ENCODE peak calls at places on chromosomes 5 and 9, in eight cellular contexts. One of them, this sample, is unnamed.

GRCh38 chr9:26656003-26656940 is 236.3 kb downstream of the CAAP1 start:
- DNase-seq in naive thymus-derived CD8-positive, alpha-beta T cell: no peak
- DNase-seq in GM10248: peak; percentile 17
- DNase-seq in GM12865: peak; percentile 21
- DNase-seq in retina: peak; percentile 73
- DNase-seq in ELR: peak; percentile 16
- DNase-seq in NCI-H2029: no peak
- DNase-seq in stimulated activated naive CD8-positive, alpha-beta T cell treated with anti-CD3 and anti-CD28 coated beads, Interleukin-15, Interleukin-2, amounts not matched to agents 100 U/mL and 50 U/mL, for 24 hours: no peak
- DNase-seq in this sample: no peak

GRCh38 chr9:115551396-115551795 is 433.4 kb upstream of the TNC start:
- DNase-seq in naive thymus-derived CD8-positive, alpha-beta T cell: no peak
- DNase-seq in GM10248: no peak
- DNase-seq in GM12865: no peak
- DNase-seq in retina: no peak
- DNase-seq in ELR: no peak
- DNase-seq in NCI-H2029: no peak
- DNase-seq in stimulated activated naive CD8-positive, alpha-beta T cell treated with anti-CD3 and anti-CD28 coated beads, Interleukin-15, Interleukin-2, amounts not matched to agents 100 U/mL and 50 U/mL, for 24 hours: no peak
- DNase-seq in this sample: no peak

GRCh38 chr9:85212209-85212608 is 529.5 kb downstream of the AGTPBP1 start:
- DNase-seq in naive thymus-derived CD8-positive, alpha-beta T cell: no peak
- DNase-seq in GM10248: no peak
- DNase-seq in GM12865: no peak
- DNase-seq in retina: no peak
- DNase-seq in ELR: peak; percentile 53
- DNase-seq in NCI-H2029: no peak
- DNase-seq in stimulated activated naive CD8-positive, alpha-beta T cell treated with anti-CD3 and anti-CD28 coated beads, Interleukin-15, Interleukin-2, amounts not matched to agents 100 U/mL and 50 U/mL, for 24 hours: no peak
- DNase-seq in this sample: no peak

GRCh38 chr5:52043137-52043536 is 659.9 kb downstream of the ISL1 start:
- DNase-seq in naive thymus-derived CD8-positive, alpha-beta T cell: no peak
- DNase-seq in GM10248: no peak
- DNase-seq in GM12865: no peak
- DNase-seq in retina: no peak
- DNase-seq in ELR: no peak
- DNase-seq in NCI-H2029: no peak
- DNase-seq in stimulated activated naive CD8-positive, alpha-beta T cell treated with anti-CD3 and anti-CD28 coated beads, Interleukin-15, Interleukin-2, amounts not matched to agents 100 U/mL and 50 U/mL, for 24 hours: no peak
- DNase-seq in this sample: no peak

GRCh38 chr5:45454114-45454513 is 242.1 kb downstream of the HCN1 start:
- DNase-seq in naive thymus-derived CD8-positive, alpha-beta T cell: no peak
- DNase-seq in GM10248: no peak
- DNase-seq in GM12865: peak; percentile 3
- DNase-seq in retina: peak; percentile 59
- DNase-seq in ELR: peak; percentile 58
- DNase-seq in NCI-H2029: peak; percentile 55
- DNase-seq in stimulated activated naive CD8-positive, alpha-beta T cell treated with anti-CD3 and anti-CD28 coated beads, Interleukin-15, Interleukin-2, amounts not matched to agents 100 U/mL and 50 U/mL, for 24 hours: no peak
- DNase-seq in this sample: no peak

GRCh38 chr5:122102825-122103224 is 24.8 kb upstream of the LOX start:
- DNase-seq in naive thymus-derived CD8-positive, alpha-beta T cell: no peak
- DNase-seq in GM10248: no peak
- DNase-seq in GM12865: no peak
- DNase-seq in retina: no peak
- DNase-seq in ELR: peak; percentile 78
- DNase-seq in NCI-H2029: no peak
- DNase-seq in stimulated activated naive CD8-positive, alpha-beta T cell treated with anti-CD3 and anti-CD28 coated beads, Interleukin-15, Interleukin-2, amounts not matched to agents 100 U/mL and 50 U/mL, for 24 hours: no peak
- DNase-seq in this sample: no peak

GRCh38 chr5:13985736-13986418 is 41.4 kb upstream of the DNAH5 start:
- DNase-seq in naive thymus-derived CD8-positive, alpha-beta T cell: no peak
- DNase-seq in GM10248: no peak
- DNase-seq in GM12865: no peak
- DNase-seq in retina: no peak
- DNase-seq in ELR: peak; percentile 98
- DNase-seq in NCI-H2029: no peak
- DNase-seq in stimulated activated naive CD8-positive, alpha-beta T cell treated with anti-CD3 and anti-CD28 coated beads, Interleukin-15, Interleukin-2, amounts not matched to agents 100 U/mL and 50 U/mL, for 24 hours: no peak
- DNase-seq in this sample: peak; percentile 84

GRCh38 chr5:158910782-158911692 is 188.7 kb downstream of the EBF1 start:
- DNase-seq in naive thymus-derived CD8-positive, alpha-beta T cell: no peak
- DNase-seq in GM10248: peak; percentile 13
- DNase-seq in GM12865: peak; percentile 72
- DNase-seq in retina: no peak
- DNase-seq in ELR: no peak
- DNase-seq in NCI-H2029: no peak
- DNase-seq in stimulated activated naive CD8-positive, alpha-beta T cell treated with anti-CD3 and anti-CD28 coated beads, Interleukin-15, Interleukin-2, amounts not matched to agents 100 U/mL and 50 U/mL, for 24 hours: no peak
- DNase-seq in this sample: no peak

GRCh38 chr9:110133608-110134214 is 74.2 kb downstream of the C9orf152 start:
- DNase-seq in naive thymus-derived CD8-positive, alpha-beta T cell: no peak
- DNase-seq in GM10248: no peak
- DNase-seq in GM12865: no peak
- DNase-seq in retina: no peak
- DNase-seq in ELR: peak; percentile 69
- DNase-seq in NCI-H2029: no peak
- DNase-seq in stimulated activated naive CD8-positive, alpha-beta T cell treated with anti-CD3 and anti-CD28 coated beads, Interleukin-15, Interleukin-2, amounts not matched to agents 100 U/mL and 50 U/mL, for 24 hours: no peak
- DNase-seq in this sample: no peak

GRCh38 chr9:125747053-125747764 is at the start of gene PBX3:
- DNase-seq in naive thymus-derived CD8-positive, alpha-beta T cell: peak; percentile 40
- DNase-seq in GM10248: peak; percentile 75
- DNase-seq in GM12865: peak; percentile 70
- DNase-seq in retina: peak; percentile 79
- DNase-seq in ELR: peak; percentile 64
- DNase-seq in NCI-H2029: peak; percentile 45
- DNase-seq in stimulated activated naive CD8-positive, alpha-beta T cell treated with anti-CD3 and anti-CD28 coated beads, Interleukin-15, Interleukin-2, amounts not matched to agents 100 U/mL and 50 U/mL, for 24 hours: peak; percentile 58
- DNase-seq in this sample: no peak

GRCh38 chr9:15231788-15232635 is 75.0 kb downstream of the TTC39B start:
- DNase-seq in naive thymus-derived CD8-positive, alpha-beta T cell: no peak
- DNase-seq in GM10248: peak; percentile 39
- DNase-seq in GM12865: peak; percentile 47
- DNase-seq in retina: no peak
- DNase-seq in ELR: peak; percentile 52
- DNase-seq in NCI-H2029: no peak
- DNase-seq in stimulated activated naive CD8-positive, alpha-beta T cell treated with anti-CD3 and anti-CD28 coated beads, Interleukin-15, Interleukin-2, amounts not matched to agents 100 U/mL and 50 U/mL, for 24 hours: peak; percentile 30
- DNase-seq in this sample: no peak

GRCh38 chr5:68656936-68657857 is 436.6 kb upstream of the SLC30A5 start:
- DNase-seq in naive thymus-derived CD8-positive, alpha-beta T cell: no peak
- DNase-seq in GM10248: no peak
- DNase-seq in GM12865: peak; percentile 8
- DNase-seq in retina: no peak
- DNase-seq in ELR: no peak
- DNase-seq in NCI-H2029: no peak
- DNase-seq in stimulated activated naive CD8-positive, alpha-beta T cell treated with anti-CD3 and anti-CD28 coated beads, Interleukin-15, Interleukin-2, amounts not matched to agents 100 U/mL and 50 U/mL, for 24 hours: no peak
- DNase-seq in this sample: no peak

GRCh38 chr5:172690258-172691075 is 49.4 kb downstream of the NEURL1B start:
- DNase-seq in naive thymus-derived CD8-positive, alpha-beta T cell: no peak
- DNase-seq in GM10248: peak; percentile 63
- DNase-seq in GM12865: peak; percentile 64
- DNase-seq in retina: no peak
- DNase-seq in ELR: no peak
- DNase-seq in NCI-H2029: no peak
- DNase-seq in stimulated activated naive CD8-positive, alpha-beta T cell treated with anti-CD3 and anti-CD28 coated beads, Interleukin-15, Interleukin-2, amounts not matched to agents 100 U/mL and 50 U/mL, for 24 hours: no peak
- DNase-seq in this sample: no peak

GRCh38 chr9:112640311-112640710 is 77.6 kb downstream of the INIP start:
- DNase-seq in naive thymus-derived CD8-positive, alpha-beta T cell: no peak
- DNase-seq in GM10248: no peak
- DNase-seq in GM12865: no peak
- DNase-seq in retina: no peak
- DNase-seq in ELR: peak; percentile 12
- DNase-seq in NCI-H2029: no peak
- DNase-seq in stimulated activated naive CD8-positive, alpha-beta T cell treated with anti-CD3 and anti-CD28 coated beads, Interleukin-15, Interleukin-2, amounts not matched to agents 100 U/mL and 50 U/mL, for 24 hours: no peak
- DNase-seq in this sample: no peak

GRCh38 chr5:127519527-127519926 is 2.1 kb downstream of the PRRC1 start:
- DNase-seq in naive thymus-derived CD8-positive, alpha-beta T cell: no peak
- DNase-seq in GM10248: no peak
- DNase-seq in GM12865: no peak
- DNase-seq in retina: no peak
- DNase-seq in ELR: no peak
- DNase-seq in NCI-H2029: no peak
- DNase-seq in stimulated activated naive CD8-positive, alpha-beta T cell treated with anti-CD3 and anti-CD28 coated beads, Interleukin-15, Interleukin-2, amounts not matched to agents 100 U/mL and 50 U/mL, for 24 hours: no peak
- DNase-seq in this sample: no peak

This sample was measured in glomerular endothelial cell.